ENCODE peak calls at places on chromosomes 2 and 18, in four cellular contexts. D is stimulated activated CD8-positive, alpha-beta memory T cell treated with anti-CD3 and anti-CD28 coated beads, Interleukin-15, amount 100 ng/mL, for 24 hours; N is aorta; O is activated T-cell treated with anti-CD3 and anti-CD28 coated beads for 1 hour. X is an unnamed sample.

GRCh38 chr2:183490930-183491329 is 366.7 kb downstream of the NUP35 start:
- DNase-seq in O (no peak), D (no peak), N (no peak), X (no peak)

GRCh38 chr2:240561325-240561971 is 1.3 kb downstream of the DUSP28 start:
- DNase-seq in N (no peak), O (no peak), D (no peak), X (no peak)

GRCh38 chr2:86258106-86258505 is 58.8 kb downstream of the MRPL35 start:
- DNase-seq in O (no peak), N (no peak), D (no peak), X (no peak)

GRCh38 chr2:233794128-233794658 is 16.1 kb downstream of the MROH2A start:
- DNase-seq in N (no peak), D (no peak), O (no peak), X (no peak)

GRCh38 chr2:71659868-71660518 is 206.6 kb downstream of the DYSF start:
- DNase-seq in N (no peak), D (no peak), O (no peak), X (no peak)

GRCh38 chr18:31102941-31103340 is 720 bp upstream of the DSC2 start:
- DNase-seq in D (no peak), N (no peak), O (no peak), X (no peak)

GRCh38 chr2:126792186-126792585 is 106.5 kb upstream of the TEX51 start:
- DNase-seq in D (no peak), N (no peak), O (no peak), X (no peak)

GRCh38 chr2:120737802-120738516 is 2.3 kb downstream of the GLI2 start:
- DNase-seq in O (no peak), D (no peak), N (no peak), X (no peak)

GRCh38 chr2:231605607-231606091 is 13.0 kb downstream of the TEX44 start:
- DNase-seq in O (no peak), N (peak), D (no peak), X (no peak)

GRCh38 chr2:88190808-88191721 is 20.9 kb downstream of the THNSL2 start:
- DNase-seq in O (no peak), D (no peak), N (no peak), X (no peak)

GRCh38 chr2:44083054-44083453 is 85.6 kb upstream of the PPM1B start:
- DNase-seq in N (no peak), O (no peak), D (no peak), X (no peak)

GRCh38 chr2:108396845-108397244 is 19.1 kb downstream of the SULT1C4 start:
- DNase-seq in D (no peak), N (no peak), O (no peak), X (no peak)

GRCh38 chr2:119605096-119605495 is 60.8 kb downstream of the CFAP221 start:
- DNase-seq in O (no peak), D (no peak), N (no peak), X (no peak)

GRCh38 chr2:2846379-2847130 is 515.5 kb upstream of the MYT1L start:
- DNase-seq in O (no peak), N (no peak), D (no peak), X (no peak)

GRCh38 chr18:62996552-62996951 is 281.2 kb downstream of the PHLPP1 start:
- DNase-seq in O (no peak), N (no peak), D (no peak), X (no peak)

GRCh38 chr18:32152705-32153448 is 37.0 kb upstream of the MEP1B start:
- DNase-seq in N (no peak), O (no peak), D (no peak), X (no peak)

GRCh38 chr2:28471214-28471613 is 24.6 kb upstream of the PLB1 start:
- DNase-seq in D (no peak), N (no peak), O (no peak), X (no peak)

GRCh38 chr2:133497261-133497893 is 70.9 kb downstream of the NCKAP5 start:
- DNase-seq in O (no peak), D (no peak), N (no peak), X (no peak)

GRCh38 chr2:170394988-170395387 is 217.0 kb downstream of the MYO3B start:
- DNase-seq in N (no peak), O (no peak), D (no peak), X (no peak)

GRCh38 chr2:230940476-230940815 is 15.4 kb upstream of the GPR55 start:
- DNase-seq in O (no peak), D (no peak), N (no peak), X (no peak)

GRCh38 chr18:43830905-43831304 is 553.6 kb upstream of the SYT4 start:
- DNase-seq in N (no peak), O (no peak), D (no peak), X (no peak)

GRCh38 chr2:69538249-69538648 is 101.0 kb upstream of the NFU1 start:
- DNase-seq in O (no peak), N (no peak), D (no peak), X (no peak)

GRCh38 chr2:132392211-132392610 is 24.4 kb upstream of the GPR39 start:
- DNase-seq in N (no peak), O (no peak), D (no peak), X (no peak)

GRCh38 chr2:222864296-222864695 is 3.5 kb downstream of the ACSL3 start:
- DNase-seq in O (no peak), N (no peak), D (no peak), X (no peak)

X was measured in CD4-positive, alpha-beta T cell.